ENCODE peak calls at places on chromosomes 16 and 17, in nine cellular contexts. X is endothelial cell of umbilical vein, P is erythroblast, J is adrenal gland, H is gastrocnemius medialis, Q is body of pancreas, V is transverse colon, E is thyroid gland, F is heart left ventricle. Y is an unnamed sample.

GRCh38 chr16:57941016-57941656 is 29.8 kb downstream of the CNGB1 start:
- DNase-seq in X (peak; percentile 14), P (no peak), J (peak; percentile 89), H (no peak), Q (peak; percentile 86), V (peak; percentile 41), E (peak; percentile 94), F (peak; percentile 66), Y (no peak)

GRCh38 chr16:86520317-86521210 is 10.2 kb downstream of the FOXF1 start:
- DNase-seq in X (no peak), P (no peak), J (no peak), H (no peak), Q (no peak), V (no peak), E (no peak), F (no peak), Y (no peak)

GRCh38 chr17:73323622-73324455 is 12.0 kb upstream of the CDC42EP4 start:
- DNase-seq in X (no peak), P (peak; percentile 26), J (no peak), H (no peak), Q (no peak), V (no peak), E (peak; percentile 15), F (no peak), Y (no peak)

GRCh38 chr16:81861503-81861902 is 82.4 kb downstream of the PLCG2 start:
- DNase-seq in X (no peak), P (no peak), J (no peak), H (no peak), Q (no peak), V (no peak), E (no peak), F (no peak), Y (peak; percentile 61)

GRCh38 chr17:29090746-29091395 is 47.9 kb downstream of the PIPOX start:
- DNase-seq in X (no peak), P (no peak), J (no peak), H (no peak), Q (no peak), V (no peak), E (no peak), F (no peak), Y (no peak)

GRCh38 chr16:12646490-12647274 is 157.0 kb downstream of the CPPED1 start:
- DNase-seq in X (peak; percentile 94), P (no peak), J (no peak), H (no peak), Q (no peak), V (no peak), E (no peak), F (no peak), Y (no peak)

GRCh38 chr16:19583665-19584300 is 28.3 kb downstream of the VPS35L start:
- DNase-seq in X (peak; percentile 60), P (peak; percentile 62), J (peak; percentile 34), H (no peak), Q (peak; percentile 50), V (peak; percentile 19), E (peak; percentile 32), F (no peak), Y (no peak)

GRCh38 chr17:48757524-48757961 is 29.0 kb upstream of the HOXB13 start:
- DNase-seq in X (no peak), P (no peak), J (no peak), H (no peak), Q (no peak), V (no peak), E (no peak), F (no peak), Y (peak; percentile 77)

GRCh38 chr17:78981010-78981888 is 1.5 kb upstream of the LGALS3BP start:
- DNase-seq in X (no peak), P (no peak), J (no peak), H (no peak), Q (no peak), V (no peak), E (no peak), F (no peak), Y (no peak)

GRCh38 chr17:68205251-68205807 is 42.5 kb upstream of the AMZ2 start:
- DNase-seq in X (peak; percentile 88), P (peak; percentile 93), J (peak; percentile 90), H (peak; percentile 87), Q (peak; percentile 83), V (peak; percentile 93), E (peak; percentile 94), F (peak; percentile 94), Y (peak; percentile 96)
- TF ChIP-seq POLR2A in X (peak; percentile 77), P (peak; percentile 38), J (peak; percentile 56), H (peak; percentile 68), Q (peak; percentile 61), V (peak; percentile 66), E (no peak), F (no peak), Y (peak; percentile 45)

GRCh38 chr16:47493358-47494337 is 32.5 kb downstream of the PHKB start:
- DNase-seq in X (no peak), P (no peak), J (no peak), H (no peak), Q (no peak), V (no peak), E (no peak), F (no peak), Y (no peak)

GRCh38 chr16:47488051-47488450 is 26.9 kb downstream of the PHKB start:
- DNase-seq in X (no peak), P (no peak), J (no peak), H (no peak), Q (no peak), V (no peak), E (no peak), F (no peak), Y (no peak)

GRCh38 chr16:47492036-47492427 is 30.9 kb downstream of the PHKB start:
- DNase-seq in X (no peak), P (no peak), J (no peak), H (no peak), Q (no peak), V (no peak), E (no peak), F (no peak), Y (no peak)

GRCh38 chr16:47490471-47490870 is 29.3 kb downstream of the PHKB start:
- DNase-seq in X (no peak), P (no peak), J (no peak), H (no peak), Q (no peak), V (no peak), E (no peak), F (no peak), Y (no peak)

DNA sequence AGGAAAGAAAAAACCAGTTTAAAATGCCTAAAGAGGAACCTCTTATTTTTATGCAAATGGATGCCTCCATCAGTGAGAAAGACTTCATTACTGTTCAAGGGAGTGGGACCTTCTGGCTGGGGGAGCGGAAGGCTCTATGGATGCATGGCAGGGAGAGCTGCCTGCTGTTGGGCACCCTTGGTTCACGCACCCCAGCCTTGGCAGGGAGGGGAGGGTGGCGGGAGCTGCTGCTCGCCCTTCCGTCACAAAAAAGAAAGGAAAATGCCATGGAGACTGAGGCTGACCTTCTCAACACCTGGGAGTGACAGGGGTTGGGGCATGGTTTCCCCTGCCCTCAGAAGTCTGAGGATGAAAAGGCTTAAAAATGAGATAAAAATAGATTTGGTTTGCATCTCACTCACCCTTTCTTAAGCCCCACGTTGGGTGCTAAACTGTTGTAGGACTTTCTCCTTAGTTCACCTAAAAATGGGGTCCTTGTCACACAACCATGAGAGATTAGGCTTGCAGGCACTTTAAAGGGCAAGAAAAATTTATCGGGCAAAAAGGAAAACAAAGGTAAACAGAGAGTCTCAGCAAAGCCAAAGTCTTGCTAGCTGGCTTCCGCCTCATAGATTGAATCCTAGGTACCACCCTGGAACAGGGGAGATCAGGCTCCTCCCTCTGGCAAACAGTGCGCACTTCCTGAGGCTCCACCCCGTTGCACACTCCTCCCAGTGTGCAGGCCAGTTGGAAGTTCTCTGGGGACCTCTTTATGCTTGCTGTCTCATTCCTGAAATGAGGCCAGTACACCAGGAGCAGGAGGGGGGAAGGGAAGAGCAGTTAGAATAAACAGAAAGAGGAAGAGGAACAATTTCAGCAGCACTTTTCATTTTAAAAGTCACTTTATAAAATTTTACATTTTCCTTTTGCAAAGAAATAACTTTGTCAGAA is 31.6 kb downstream of the PHKB start:
- DNase-seq in X (no peak), P (peak; percentile 54), J (peak; percentile 66), H (peak; percentile 68), Q (peak; percentile 33), V (peak; percentile 57), E (peak; percentile 54), F (peak; percentile 90), Y (no peak)
- TF ChIP-seq POLR2A in X (no peak), P (no peak), J (no peak), H (peak; percentile 41), Q (no peak), V (peak; percentile 17), E (no peak), F (no peak), Y (no peak)

GRCh38 chr16:2513405-2514332 is at the start of gene ATP6V0C:
- DNase-seq in X (peak; percentile 76), P (peak; percentile 99), J (peak; percentile 94), H (peak; percentile 82), Q (peak; percentile 98), V (peak; percentile 96), E (peak; percentile 96), F (peak; percentile 91), Y (peak; percentile 90)
- TF ChIP-seq POLR2A in X (peak; percentile 96), P (peak; percentile 81), J (peak; percentile 91), H (peak; percentile 91), Q (peak; percentile 93), V (peak; percentile 93), E (peak; percentile 40), F (peak; percentile 10), Y (peak; percentile 88)

GRCh38 chr17:41494524-41494923 is 4.8 kb upstream of the KRT36 start:
- DNase-seq in X (peak; percentile 12), P (no peak), J (no peak), H (no peak), Q (no peak), V (no peak), E (no peak), F (no peak), Y (peak; percentile 31)

GRCh38 chr17:41499714-41500113 is 5.7 kb downstream of the KRT13 start:
- DNase-seq in X (no peak), P (no peak), J (no peak), H (no peak), Q (no peak), V (no peak), E (no peak), F (no peak), Y (no peak)

GRCh38 chr17:41498276-41498675 is 7.1 kb downstream of the KRT13 start:
- DNase-seq in X (no peak), P (peak; percentile 27), J (no peak), H (no peak), Q (no peak), V (no peak), E (no peak), F (no peak), Y (no peak)

GRCh38 chr17:41500131-41500911 is 5.1 kb downstream of the KRT13 start:
- DNase-seq in X (peak; percentile 47), P (peak; percentile 83), J (no peak), H (no peak), Q (no peak), V (no peak), E (no peak), F (no peak), Y (peak; percentile 85)

GRCh38 chr17:41496803-41497484 is 7.2 kb upstream of the KRT36 start:
- DNase-seq in X (peak; percentile 83), P (peak; percentile 84), J (peak; percentile 64), H (peak; percentile 22), Q (peak; percentile 55), V (peak; percentile 84), E (peak; percentile 85), F (peak; percentile 52), Y (peak; percentile 91)
- TF ChIP-seq POLR2A in X (no peak), P (no peak), J (no peak), H (no peak), Q (peak; percentile 26), V (peak; percentile 69), E (no peak), F (no peak), Y (peak; percentile 54)

Y was measured in H54.